ENCODE peak calls at places on chromosome 5, in four cellular contexts. A is cardiac fibroblast; F is omental fat pad; J is stimulated activated CD4-positive, alpha-beta T cell treated with anti-CD3 and anti-CD28 coated beads, Interleukin-1b, Interleukin-23, amount 100 ng/mL, for 24 hours. O is an unnamed sample.

GRCh38 chr5:59685131-59685530 is 208.4 kb downstream of the PDE4D start:
- DNase-seq in A (no peak), F (no peak), J (no peak), O (no peak)

GRCh38 chr5:37755581-37755980 is 84.3 kb downstream of the GDNF start:
- DNase-seq in A (no peak), F (no peak), J (no peak), O (no peak)

GRCh38 chr5:1901983-1902382 is 19.3 kb upstream of the IRX4 start:
- DNase-seq in A (no peak), F (no peak), J (no peak), O (no peak)

GRCh38 chr5:77650686-77651085 is 12.2 kb upstream of the OTP start:
- DNase-seq in A (no peak), F (no peak), J (no peak), O (no peak)

GRCh38 chr5:43019615-43020293 is 20.4 kb downstream of the ANXA2R start:
- DNase-seq in A (peak), F (no peak), J (no peak), O (peak)

GRCh38 chr5:71751422-71751821 is 32.3 kb downstream of the CARTPT start:
- DNase-seq in A (no peak), F (no peak), J (no peak), O (no peak)

GRCh38 chr5:74209566-74209965 is 431.0 kb downstream of the ENC1 start:
- DNase-seq in A (no peak), F (no peak), J (no peak), O (no peak)

GRCh38 chr5:110338336-110339083 is 388.0 kb downstream of the TMEM232 start:
- DNase-seq in A (no peak), F (no peak), J (no peak), O (no peak)

GRCh38 chr5:41883940-41884339 is 13.7 kb upstream of the OXCT1 start:
- DNase-seq in A (no peak), F (no peak), J (no peak), O (no peak)

GRCh38 chr5:161783297-161783696 is 64.6 kb upstream of the GABRA1 start:
- DNase-seq in A (no peak), F (no peak), J (no peak), O (no peak)

GRCh38 chr5:141094481-141095262 is at the start of gene PCDHB2:
- DNase-seq in A (peak), F (no peak), J (no peak), O (peak)

GRCh38 chr5:156256644-156257043 is 70.3 kb upstream of the SGCD start:
- DNase-seq in A (no peak), F (no peak), J (no peak), O (no peak)

GRCh38 chr5:57850109-57850508 is 367.5 kb upstream of the ACTBL2 start:
- DNase-seq in A (no peak), F (no peak), J (no peak), O (no peak)